ENCODE peak calls at places on chromosomes 5 and 9, in five cellular contexts. One of them, this sample, is unnamed.

GRCh38 chr5:96821260-96821916 is 13.6 kb upstream of the ERAP1 start:
- DNase-seq in brain microvascular endothelial cell: no peak
- DNase-seq in PC-9: no peak
- DNase-seq in astrocyte of the spinal cord: no peak
- DNase-seq in mucosa of descending colon: no peak
- DNase-seq in this sample: no peak

GRCh38 chr9:127330501-127330900 is 65.9 kb downstream of the GARNL3 start:
- DNase-seq in PC-9: no peak
- DNase-seq in astrocyte of the spinal cord: no peak
- DNase-seq in mucosa of descending colon: peak; percentile 16
- DNase-seq in brain microvascular endothelial cell: no peak
- DNase-seq in this sample: no peak

GRCh38 chr9:13787234-13787833 is 507.8 kb upstream of the MPDZ start:
- DNase-seq in brain microvascular endothelial cell: peak; percentile 48
- DNase-seq in mucosa of descending colon: no peak
- DNase-seq in PC-9: no peak
- DNase-seq in astrocyte of the spinal cord: peak; percentile 43
- DNase-seq in this sample: no peak

GRCh38 chr5:24633705-24634325 is 11.0 kb downstream of the CDH10 start:
- DNase-seq in astrocyte of the spinal cord: peak; percentile 47
- DNase-seq in PC-9: peak; percentile 21
- DNase-seq in mucosa of descending colon: no peak
- DNase-seq in brain microvascular endothelial cell: peak; percentile 7
- DNase-seq in this sample: no peak

GRCh38 chr9:23532282-23532681 is 293.8 kb downstream of the ELAVL2 start:
- DNase-seq in PC-9: no peak
- DNase-seq in mucosa of descending colon: no peak
- DNase-seq in brain microvascular endothelial cell: no peak
- DNase-seq in astrocyte of the spinal cord: no peak
- DNase-seq in this sample: no peak

GRCh38 chr9:77954619-77955018 is 77.0 kb downstream of the GNAQ start:
- DNase-seq in brain microvascular endothelial cell: no peak
- DNase-seq in mucosa of descending colon: no peak
- DNase-seq in astrocyte of the spinal cord: no peak
- DNase-seq in PC-9: no peak
- DNase-seq in this sample: no peak

GRCh38 chr5:72280655-72281069 is 39.4 kb downstream of the MRPS27 start:
- DNase-seq in brain microvascular endothelial cell: peak; percentile 61
- DNase-seq in astrocyte of the spinal cord: peak; percentile 72
- DNase-seq in mucosa of descending colon: peak; percentile 16
- DNase-seq in PC-9: peak; percentile 4
- DNase-seq in this sample: peak; percentile 56

GRCh38 chr9:105901514-105902109 is 207.3 kb downstream of the TMEM38B start:
- DNase-seq in brain microvascular endothelial cell: peak; percentile 24
- DNase-seq in astrocyte of the spinal cord: peak; percentile 46
- DNase-seq in PC-9: peak; percentile 57
- DNase-seq in mucosa of descending colon: peak; percentile 22
- DNase-seq in this sample: peak; percentile 81

GRCh38 chr5:112417931-112418358 is 1.1 kb downstream of the EPB41L4A start:
- DNase-seq in mucosa of descending colon: peak; percentile 61
- DNase-seq in PC-9: peak; percentile 8
- DNase-seq in astrocyte of the spinal cord: peak; percentile 20
- DNase-seq in brain microvascular endothelial cell: peak; percentile 30
- DNase-seq in this sample: no peak

GRCh38 chr5:159787837-159788236 is 128.4 kb upstream of the ADRA1B start:
- DNase-seq in brain microvascular endothelial cell: no peak
- DNase-seq in PC-9: no peak
- DNase-seq in astrocyte of the spinal cord: no peak
- DNase-seq in mucosa of descending colon: no peak
- DNase-seq in this sample: no peak

GRCh38 chr5:159785639-159786038 is 130.6 kb upstream of the ADRA1B start:
- DNase-seq in mucosa of descending colon: no peak
- DNase-seq in astrocyte of the spinal cord: no peak
- DNase-seq in PC-9: no peak
- DNase-seq in brain microvascular endothelial cell: no peak
- DNase-seq in this sample: no peak

GRCh38 chr5:159786201-159786600 is 130.1 kb upstream of the ADRA1B start:
- DNase-seq in brain microvascular endothelial cell: no peak
- DNase-seq in mucosa of descending colon: no peak
- DNase-seq in PC-9: no peak
- DNase-seq in astrocyte of the spinal cord: no peak
- DNase-seq in this sample: no peak

GRCh38 chr5:159786901-159787691 is 129.2 kb upstream of the ADRA1B start:
- DNase-seq in PC-9: no peak
- DNase-seq in mucosa of descending colon: peak; percentile 16
- DNase-seq in astrocyte of the spinal cord: peak; percentile 68
- DNase-seq in brain microvascular endothelial cell: peak; percentile 25
- DNase-seq in this sample: no peak

GRCh38 chr5:159788835-159789331 is 127.4 kb upstream of the ADRA1B start:
- DNase-seq in PC-9: no peak
- DNase-seq in mucosa of descending colon: no peak
- DNase-seq in astrocyte of the spinal cord: no peak
- DNase-seq in brain microvascular endothelial cell: no peak
- DNase-seq in this sample: no peak
- H3K4me3 ChIP-seq in PC-9: no peak overlapping the region
- H3K4me3 ChIP-seq in mucosa of descending colon: no peak overlapping the region
- H3K4me3 ChIP-seq in astrocyte of the spinal cord: no peak overlapping the region
- H3K4me3 ChIP-seq in brain microvascular endothelial cell: no peak overlapping the region
- H3K4me3 ChIP-seq in this sample: no peak overlapping the region

GRCh38 chr5:32951878-32952277 is 240.8 kb downstream of the NPR3 start:
- DNase-seq in PC-9: no peak
- DNase-seq in astrocyte of the spinal cord: no peak
- DNase-seq in mucosa of descending colon: no peak
- DNase-seq in brain microvascular endothelial cell: no peak
- DNase-seq in this sample: no peak

GRCh38 chr5:32955814-32956213 is 244.7 kb downstream of the NPR3 start:
- DNase-seq in PC-9: no peak
- DNase-seq in mucosa of descending colon: no peak
- DNase-seq in astrocyte of the spinal cord: no peak
- DNase-seq in brain microvascular endothelial cell: peak; percentile 2
- DNase-seq in this sample: no peak

GRCh38 chr5:32949571-32949970 is 238.4 kb downstream of the NPR3 start:
- DNase-seq in mucosa of descending colon: no peak
- DNase-seq in brain microvascular endothelial cell: no peak
- DNase-seq in astrocyte of the spinal cord: no peak
- DNase-seq in PC-9: no peak
- DNase-seq in this sample: no peak

GRCh38 chr5:32951003-32951402 is 239.9 kb downstream of the NPR3 start:
- DNase-seq in astrocyte of the spinal cord: no peak
- DNase-seq in mucosa of descending colon: no peak
- DNase-seq in brain microvascular endothelial cell: no peak
- DNase-seq in PC-9: no peak
- DNase-seq in this sample: no peak

DNA sequence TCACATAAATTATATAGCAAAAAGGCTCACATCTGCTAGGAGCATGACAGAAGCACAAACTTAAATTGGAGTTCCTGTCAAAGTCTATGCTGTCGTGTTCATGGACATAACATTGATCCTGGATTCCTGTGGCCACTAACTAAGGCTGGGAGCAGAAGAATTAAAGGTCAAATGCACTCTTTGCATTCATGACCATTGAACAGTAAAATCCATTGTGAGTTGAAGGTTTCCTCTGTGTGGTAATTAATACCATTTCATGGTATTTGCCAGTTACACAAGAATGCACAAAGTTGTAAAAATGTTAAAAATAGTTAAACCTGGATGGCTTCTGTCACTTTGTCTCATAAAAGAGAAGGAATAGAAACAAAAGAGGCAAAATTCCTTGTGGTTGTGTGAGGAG is 242.6 kb downstream of the NPR3 start:
- DNase-seq in brain microvascular endothelial cell: no peak
- DNase-seq in astrocyte of the spinal cord: no peak
- DNase-seq in PC-9: no peak
- DNase-seq in mucosa of descending colon: no peak
- DNase-seq in this sample: no peak
- H3K4me3 ChIP-seq in brain microvascular endothelial cell: no peak overlapping the region
- H3K4me3 ChIP-seq in astrocyte of the spinal cord: no peak overlapping the region
- H3K4me3 ChIP-seq in PC-9: no peak overlapping the region
- H3K4me3 ChIP-seq in mucosa of descending colon: no peak overlapping the region
- H3K4me3 ChIP-seq in this sample: no peak overlapping the region

DNA sequence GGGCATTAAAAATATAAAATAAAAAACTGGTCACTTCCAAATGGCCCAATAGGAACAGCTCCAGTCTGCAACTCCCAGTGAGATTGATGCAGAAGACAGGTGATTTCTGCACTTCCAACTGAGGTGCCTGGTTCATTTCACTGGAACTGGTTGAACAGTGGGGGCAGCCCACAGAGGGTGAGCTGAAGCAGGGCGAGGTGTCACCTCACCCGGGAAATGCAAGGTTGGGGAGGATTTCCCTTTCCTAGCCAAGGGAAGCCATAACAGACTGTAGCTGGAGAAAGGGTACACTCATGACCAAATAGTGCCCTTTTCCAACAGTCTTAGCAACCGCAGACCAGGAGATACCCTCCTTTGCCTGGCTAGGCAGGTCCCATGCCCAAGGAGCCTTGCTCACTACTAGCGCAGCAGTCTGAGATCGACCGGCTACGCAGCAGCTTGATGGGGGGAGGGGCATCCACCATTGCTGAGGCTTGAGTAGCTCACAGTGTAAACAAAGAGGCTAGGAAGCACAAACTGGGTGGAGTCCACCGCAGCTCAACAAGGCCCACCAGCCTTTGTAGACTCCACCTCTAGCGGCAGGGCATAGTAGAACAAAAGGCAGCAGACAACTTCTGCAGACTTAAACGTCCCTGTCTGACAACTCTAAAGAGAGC is 12.7 kb downstream of the RLN1 start:
- DNase-seq in PC-9: peak; percentile 64
- DNase-seq in brain microvascular endothelial cell: no peak
- DNase-seq in astrocyte of the spinal cord: no peak
- DNase-seq in mucosa of descending colon: no peak
- DNase-seq in this sample: peak; percentile 38
- H3K4me3 ChIP-seq in PC-9: no peak overlapping the region
- H3K4me3 ChIP-seq in brain microvascular endothelial cell: no peak overlapping the region
- H3K4me3 ChIP-seq in astrocyte of the spinal cord: no peak overlapping the region
- H3K4me3 ChIP-seq in mucosa of descending colon: no peak overlapping the region
- H3K4me3 ChIP-seq in this sample: no peak overlapping the region

GRCh38 chr5:74251106-74252032 is 389.2 kb downstream of the ENC1 start:
- DNase-seq in PC-9: peak; percentile 71
- DNase-seq in astrocyte of the spinal cord: peak; percentile 84
- DNase-seq in mucosa of descending colon: peak; percentile 27
- DNase-seq in brain microvascular endothelial cell: peak; percentile 96
- DNase-seq in this sample: peak; percentile 27
- H3K4me3 ChIP-seq in PC-9: no peak overlapping the region
- H3K4me3 ChIP-seq in astrocyte of the spinal cord: no peak overlapping the region
- H3K4me3 ChIP-seq in mucosa of descending colon: no peak overlapping the region
- H3K4me3 ChIP-seq in brain microvascular endothelial cell: no peak overlapping the region
- H3K4me3 ChIP-seq in this sample: no peak overlapping the region

DNA sequence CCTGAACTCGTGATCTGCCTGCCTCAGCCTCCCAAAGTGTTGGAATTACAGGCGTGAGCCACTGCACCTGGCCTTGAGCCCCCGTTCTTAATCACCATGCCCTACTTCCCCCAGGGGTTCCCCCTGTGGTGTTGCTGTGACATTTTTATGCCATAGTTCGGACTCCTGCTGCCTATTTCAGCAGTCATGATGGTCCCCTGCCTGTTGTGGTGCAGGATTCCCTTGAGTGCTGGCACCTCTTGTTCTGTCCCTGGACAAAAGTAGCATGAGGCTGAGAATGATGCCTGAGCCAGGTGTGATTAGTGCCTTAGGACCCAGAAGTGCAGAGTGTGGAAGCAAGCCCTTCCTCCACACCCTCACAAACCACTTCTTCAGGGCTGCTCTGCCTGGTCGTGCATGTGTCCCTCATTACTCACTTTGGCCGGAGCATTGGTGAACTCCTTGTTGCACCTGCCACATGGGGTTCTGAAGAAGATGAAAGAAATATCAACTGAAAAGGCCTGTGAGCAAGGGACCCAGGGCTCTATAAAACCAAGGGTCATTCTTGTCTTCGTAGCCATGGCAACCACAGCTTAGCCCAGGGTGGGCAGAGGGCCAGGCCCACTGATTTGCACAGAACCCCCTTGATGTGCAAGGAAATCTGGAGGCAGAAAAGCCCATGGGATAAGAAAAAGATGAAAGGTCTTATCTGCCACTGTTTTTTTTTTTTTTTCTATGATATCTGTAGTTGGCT is 228.0 kb downstream of the NTRK2 start:
- DNase-seq in brain microvascular endothelial cell: no peak
- DNase-seq in mucosa of descending colon: no peak
- DNase-seq in PC-9: no peak
- DNase-seq in astrocyte of the spinal cord: no peak
- DNase-seq in this sample: no peak
- H3K4me3 ChIP-seq in brain microvascular endothelial cell: no peak overlapping the region
- H3K4me3 ChIP-seq in mucosa of descending colon: no peak overlapping the region
- H3K4me3 ChIP-seq in PC-9: no peak overlapping the region
- H3K4me3 ChIP-seq in astrocyte of the spinal cord: no peak overlapping the region
- H3K4me3 ChIP-seq in this sample: no peak overlapping the region

GRCh38 chr9:72930828-72931227 is 22.0 kb downstream of the ALDH1A1 start:
- DNase-seq in PC-9: no peak
- DNase-seq in astrocyte of the spinal cord: no peak
- DNase-seq in brain microvascular endothelial cell: no peak
- DNase-seq in mucosa of descending colon: no peak
- DNase-seq in this sample: no peak
- H3K4me3 ChIP-seq in PC-9: no peak overlapping the region
- H3K4me3 ChIP-seq in astrocyte of the spinal cord: no peak overlapping the region
- H3K4me3 ChIP-seq in brain microvascular endothelial cell: no peak overlapping the region
- H3K4me3 ChIP-seq in mucosa of descending colon: no peak overlapping the region
- H3K4me3 ChIP-seq in this sample: no peak overlapping the region